ENCODE peak calls at places on chromosomes 6 and 20, in eight cellular contexts. M is endothelial cell of umbilical vein, O is GM23338, V is hepatocyte, Z is H9, E is astrocyte, G is OCI-LY7, P is Karpas-422. H is an unnamed sample.

GRCh38 chr6:135496805-135497411 is 632 bp downstream of the AHI1 start:
- DNase-seq in E (no peak), P (no peak), M (no peak), O (no peak), Z (no peak), G (no peak), V (no peak), H (no peak)

GRCh38 chr20:20003088-20003954 is 13.8 kb upstream of the NAA20 start:
- DNase-seq in Z (no peak), V (no peak), M (peak; percentile 65), E (no peak), O (no peak), P (no peak), G (no peak), H (no peak)

GRCh38 chr6:37024665-37025337 is 19.3 kb downstream of the FGD2 start:
- DNase-seq in E (no peak), G (no peak), V (no peak), M (no peak), O (no peak), P (no peak), Z (no peak), H (no peak)

GRCh38 chr6:149284904-149285303 is 32.6 kb upstream of the TAB2 start:
- DNase-seq in Z (no peak), P (no peak), V (no peak), G (no peak), O (no peak), M (no peak), E (no peak), H (no peak)

GRCh38 chr20:19594896-19595295 is 163.2 kb upstream of the RIN2 start:
- DNase-seq in P (no peak), E (no peak), O (no peak), G (no peak), M (no peak), Z (no peak), V (no peak), H (no peak)

GRCh38 chr20:62393830-62394229 is 6.9 kb downstream of the RPS21 start:
- DNase-seq in M (no peak), V (no peak), O (no peak), E (no peak), Z (no peak), G (no peak), P (no peak), H (no peak)

GRCh38 chr20:53884859-53885654 is 185.3 kb downstream of the BCAS1 start:
- DNase-seq in M (no peak), P (no peak), Z (no peak), O (no peak), V (no peak), G (no peak), E (no peak), H (no peak)

GRCh38 chr6:169046483-169047192 is 207.0 kb downstream of the THBS2 start:
- DNase-seq in M (no peak), E (peak; percentile 36), O (no peak), G (no peak), Z (no peak), V (no peak), P (no peak), H (no peak)

GRCh38 chr6:101770116-101770515 is 376.6 kb downstream of the GRIK2 start:
- DNase-seq in G (no peak), E (no peak), Z (no peak), O (no peak), V (no peak), M (no peak), P (no peak), H (no peak)

GRCh38 chr6:149454405-149454848 is 30.4 kb downstream of the ZC3H12D start:
- DNase-seq in V (peak; percentile 41), O (no peak), G (no peak), P (no peak), M (peak; percentile 26), Z (no peak), E (peak; percentile 81), H (no peak)

GRCh38 chr6:100457251-100457990 is 7.3 kb downstream of the SIM1 start:
- DNase-seq in O (peak; percentile 68), M (no peak), V (no peak), P (no peak), E (no peak), G (no peak), Z (peak; percentile 63), H (peak; percentile 60)

GRCh38 chr6:7148100-7148822 is 40.5 kb downstream of the RREB1 start:
- DNase-seq in M (no peak), G (no peak), Z (no peak), E (peak; percentile 75), O (no peak), P (no peak), V (no peak), H (no peak)

GRCh38 chr6:125781307-125781868 is 9.4 kb upstream of the NCOA7 start:
- DNase-seq in V (no peak), G (no peak), P (peak; percentile 75), E (peak; percentile 25), M (no peak), O (peak; percentile 22), Z (no peak), H (no peak)

GRCh38 chr20:33276303-33277113 is 6.5 kb upstream of the BPIFB1 start:
- DNase-seq in P (no peak), Z (peak; percentile 41), V (no peak), E (no peak), G (no peak), M (no peak), O (no peak), H (no peak)

GRCh38 chr20:19382371-19382770 is 169.9 kb downstream of the SLC24A3 start:
- DNase-seq in V (no peak), O (no peak), G (no peak), P (no peak), E (no peak), Z (no peak), M (no peak), H (no peak)

GRCh38 chr6:1552296-1552761 is 57.4 kb upstream of the FOXC1 start:
- DNase-seq in V (no peak), G (peak; percentile 4), Z (no peak), P (peak; percentile 72), E (peak; percentile 11), O (peak; percentile 71), M (peak; percentile 15), H (peak; percentile 26)

GRCh38 chr6:1730882-1731281 is 121.2 kb downstream of the FOXC1 start:
- DNase-seq in M (no peak), Z (no peak), E (no peak), G (no peak), P (no peak), O (no peak), V (no peak), H (no peak)

GRCh38 chr6:120826253-120826652 is 508.0 kb downstream of the TBC1D32 start:
- DNase-seq in M (no peak), P (peak; percentile 68), E (no peak), Z (peak; percentile 43), O (peak; percentile 69), V (peak; percentile 65), G (peak; percentile 4), H (peak; percentile 47)

GRCh38 chr20:64160118-64160517 is 4.1 kb upstream of the MYT1 start:
- DNase-seq in O (no peak), V (no peak), E (no peak), M (no peak), P (no peak), G (no peak), Z (no peak), H (peak; percentile 73)

DNA sequence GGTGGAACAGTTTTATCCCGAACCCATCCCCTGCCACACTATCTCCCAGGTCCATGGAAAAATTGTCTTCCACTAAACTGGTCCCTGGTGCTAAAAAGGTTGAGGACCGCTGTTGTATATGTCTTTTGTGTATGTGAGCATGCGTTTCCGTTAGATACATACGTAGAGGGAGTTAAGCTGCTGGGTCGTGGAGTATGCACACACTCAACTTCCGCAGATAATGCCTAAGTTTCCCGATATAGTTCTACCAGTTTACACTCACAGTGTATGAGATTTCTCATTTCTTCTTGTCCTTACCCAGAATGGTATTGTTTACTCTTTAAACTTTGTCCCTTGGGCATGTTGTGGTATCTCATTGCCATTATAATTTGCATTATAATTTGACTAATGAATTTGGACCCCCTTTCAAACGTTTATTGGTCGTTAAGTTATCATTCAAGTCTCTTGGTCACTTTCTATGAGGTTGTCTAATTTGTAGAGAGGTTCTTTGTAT is 50.5 kb upstream of the SCAF8 start:
- DNase-seq in E (no peak), M (no peak), O (no peak), V (no peak), Z (no peak), P (peak; percentile 50), G (peak; percentile 46), H (no peak)
- H3K79me2 ChIP-seq in E (no peaks in the 10 kb centered on the region), M (no peaks in the 10 kb centered on the region), O (no peaks in the 10 kb centered on the region), V (no peaks in the 10 kb centered on the region), Z (no peaks in the 10 kb centered on the region), P (no peaks in the 10 kb centered on the region), G (no peaks in the 10 kb centered on the region), H (no peaks in the 10 kb centered on the region)

GRCh38 chr20:41574802-41575389 is 43.3 kb downstream of the CHD6 start:
- DNase-seq in O (peak; percentile 83), M (no peak), Z (no peak), P (no peak), G (no peak), E (no peak), V (no peak), H (no peak)

GRCh38 chr20:41570552-41570951 is 47.6 kb downstream of the CHD6 start:
- DNase-seq in Z (no peak), O (no peak), G (no peak), P (no peak), V (peak; percentile 7), E (no peak), M (no peak), H (no peak)

GRCh38 chr20:41573955-41574354 is 44.2 kb downstream of the CHD6 start:
- DNase-seq in V (no peak), P (no peak), O (no peak), E (no peak), Z (no peak), G (no peak), M (no peak), H (no peak)

GRCh38 chr20:41571006-41571405 is 47.2 kb downstream of the CHD6 start:
- DNase-seq in P (no peak), V (no peak), O (no peak), G (no peak), E (no peak), M (no peak), Z (no peak), H (no peak)

GRCh38 chr20:41572010-41572572 is 46.1 kb downstream of the CHD6 start:
- DNase-seq in Z (no peak), O (no peak), M (no peak), G (no peak), E (no peak), P (no peak), V (no peak), H (no peak)
- H3K79me2 ChIP-seq in Z (peaks cover 41% of the 10 kb centered on the region), O (peaks cover 100% of the 10 kb centered on the region), M (peaks cover 34% of the 10 kb centered on the region), G (peaks cover 54% of the 10 kb centered on the region), E (peaks cover 88% of the 10 kb centered on the region), P (peaks cover 89% of the 10 kb centered on the region), V (peaks cover 100% of the 10 kb centered on the region), H (peaks cover 100% of the 10 kb centered on the region)

GRCh38 chr20:11906626-11907480 is 10.8 kb upstream of the BTBD3 start:
- DNase-seq in G (no peak), P (no peak), M (no peak), V (no peak), E (peak; percentile 25), Z (no peak), O (no peak), H (no peak)
- H3K79me2 ChIP-seq in G (no peaks in the 10 kb centered on the region), P (no peaks in the 10 kb centered on the region), M (peaks cover 46% of the 10 kb centered on the region), V (peaks cover 99% of the 10 kb centered on the region), E (peaks cover 96% of the 10 kb centered on the region), Z (peaks cover 12% of the 10 kb centered on the region), O (peaks cover 100% of the 10 kb centered on the region), H (peaks cover 100% of the 10 kb centered on the region)

DNA sequence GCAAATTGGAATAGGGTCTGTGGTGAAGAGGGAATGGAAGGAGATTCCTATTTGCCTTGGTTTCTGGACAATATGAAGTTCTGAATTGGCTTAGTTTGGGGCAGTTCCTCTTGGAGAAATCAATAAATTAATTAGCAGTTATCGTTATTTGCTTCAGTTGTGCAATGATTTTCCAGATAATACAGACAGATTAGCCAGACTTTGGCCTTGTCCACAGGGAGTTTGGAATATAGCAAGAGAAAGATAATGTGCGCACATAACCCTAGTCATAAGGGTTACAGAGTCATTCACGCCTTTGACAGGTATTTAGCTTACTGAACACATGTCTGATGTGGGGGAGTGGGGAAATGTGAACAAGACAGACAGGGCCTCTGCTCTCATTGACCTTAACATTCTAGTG is 1.3 kb downstream of the ATRN start:
- DNase-seq in O (no peak), E (no peak), Z (no peak), P (no peak), M (no peak), V (peak; percentile 18), G (no peak), H (no peak)
- H3K79me2 ChIP-seq in O (peaks cover 8% of the 10 kb centered on the region), E (peaks cover 47% of the 10 kb centered on the region), Z (peaks cover 4% of the 10 kb centered on the region), P (peaks cover 10% of the 10 kb centered on the region), M (peaks cover 30% of the 10 kb centered on the region), V (peaks cover 57% of the 10 kb centered on the region), G (no peaks in the 10 kb centered on the region), H (peaks cover 44% of the 10 kb centered on the region)

H was measured in neural progenitor cell.